ENCODE peak calls at places on chromosomes 12 and 14, in five cellular contexts. W is cardiac muscle cell, Q is left ventricle myocardium inferior, N is left lung, J is neural progenitor cell. U is an unnamed sample.

GRCh38 chr12:28114488-28114887 is 75.8 kb upstream of the CCDC91 start:
- DNase-seq in Q (no peak), W (no peak), N (no peak), J (no peak), U (no peak)

GRCh38 chr14:50320279-50320678 is 8.2 kb downstream of the DMAC2L start:
- DNase-seq in N (no peak), W (peak; percentile 49), Q (no peak), J (no peak), U (no peak)

GRCh38 chr12:65891987-65892481 is 67.8 kb downstream of the HMGA2 start:
- DNase-seq in N (peak; percentile 59), Q (peak; percentile 71), W (peak; percentile 98), J (no peak), U (no peak)

GRCh38 chr14:72745991-72746980 is 147.6 kb downstream of the DPF3 start:
- DNase-seq in W (peak; percentile 47), Q (no peak), J (no peak), N (no peak), U (no peak)

GRCh38 chr12:538731-539539 is 79.2 kb downstream of the B4GALNT3 start:
- DNase-seq in W (peak; percentile 66), Q (peak; percentile 69), N (peak; percentile 68), J (no peak), U (peak; percentile 92)

GRCh38 chr12:28191690-28192089 is 1.4 kb downstream of the CCDC91 start:
- DNase-seq in J (no peak), Q (no peak), N (no peak), W (peak; percentile 40), U (peak; percentile 29)

GRCh38 chr12:106090586-106091411 is 48.0 kb downstream of the NUAK1 start:
- DNase-seq in Q (no peak), N (no peak), J (no peak), W (no peak), U (no peak)

GRCh38 chr12:112380663-112381420 is 1.4 kb downstream of the HECTD4 start:
- DNase-seq in Q (no peak), W (no peak), J (peak; percentile 54), N (peak; percentile 32), U (no peak)

GRCh38 chr12:31008241-31008711 is 65.4 kb upstream of the DDX11 start:
- DNase-seq in W (no peak), Q (no peak), N (no peak), J (no peak), U (no peak)

GRCh38 chr14:76767681-76768055 is 6.4 kb downstream of the VASH1 start:
- DNase-seq in Q (no peak), J (no peak), N (no peak), W (no peak), U (no peak)

GRCh38 chr12:3200032-3200617 is 122.9 kb downstream of the TSPAN9 start:
- DNase-seq in N (no peak), Q (peak; percentile 63), J (peak; percentile 96), W (peak; percentile 56), U (no peak)

GRCh38 chr12:106841471-106842302 is 67.2 kb downstream of the RIC8B start:
- DNase-seq in N (no peak), Q (no peak), W (peak; percentile 71), J (peak; percentile 68), U (peak; percentile 49)

GRCh38 chr14:67653651-67654280 is 20.7 kb downstream of the VTI1B start:
- DNase-seq in Q (no peak), N (no peak), J (no peak), W (peak; percentile 61), U (no peak)

GRCh38 chr12:132320767-132321211 is 8.6 kb downstream of the GALNT9 start:
- DNase-seq in N (no peak), W (no peak), Q (no peak), J (no peak), U (no peak)

GRCh38 chr14:47675239-47675488 is 241 bp downstream of the MDGA2 start:
- DNase-seq in Q (no peak), W (no peak), J (peak; percentile 58), N (no peak), U (no peak)

GRCh38 chr14:66038214-66038977 is 447.8 kb upstream of the CCDC196 start:
- DNase-seq in J (no peak), N (peak; percentile 33), Q (no peak), W (peak; percentile 97), U (no peak)

GRCh38 chr12:118034429-118035193 is 18.1 kb downstream of the RFC5 start:
- DNase-seq in J (peak; percentile 49), Q (no peak), W (peak; percentile 58), N (no peak), U (no peak)

GRCh38 chr12:8644345-8645248 is 18.0 kb downstream of the MFAP5 start:
- DNase-seq in Q (no peak), J (no peak), W (peak; percentile 6), N (no peak), U (peak; percentile 11)

GRCh38 chr14:101929946-101930345 is 34.4 kb upstream of the DYNC1H1 start:
- DNase-seq in N (no peak), W (no peak), J (no peak), Q (no peak), U (no peak)

GRCh38 chr14:101823081-101823480 is 61.6 kb downstream of the PPP2R5C start:
- DNase-seq in J (no peak), W (no peak), Q (no peak), N (no peak), U (peak; percentile 54)

GRCh38 chr14:96632363-96632758 is 130.2 kb downstream of the PAPOLA start:
- DNase-seq in N (no peak), Q (no peak), J (no peak), W (no peak), U (no peak)

GRCh38 chr12:54596526-54596946 is 8.1 kb upstream of the PPP1R1A start:
- DNase-seq in N (peak; percentile 41), Q (peak; percentile 48), J (peak; percentile 87), W (peak; percentile 75), U (peak; percentile 22)

GRCh38 chr14:63642656-63643382 is 1.1 kb upstream of the WDR89 start:
- DNase-seq in J (no peak), W (peak; percentile 14), N (no peak), Q (no peak), U (no peak)

GRCh38 chr12:118189761-118190181 is 53.8 kb downstream of the PEBP1 start:
- DNase-seq in N (no peak), Q (peak; percentile 19), W (peak; percentile 71), J (peak; percentile 59), U (no peak)

GRCh38 chr12:24045816-24046257 is 96.4 kb upstream of the SOX5 start:
- DNase-seq in W (peak; percentile 90), N (no peak), Q (no peak), J (no peak), U (no peak)

GRCh38 chr14:88612981-88613380 is 50.1 kb downstream of the ZC3H14 start:
- DNase-seq in Q (no peak), J (no peak), W (no peak), N (no peak), U (no peak)

GRCh38 chr12:1422604-1423315 is 171.6 kb downstream of the FBXL14 start:
- DNase-seq in N (no peak), J (no peak), W (no peak), Q (no peak), U (no peak)

GRCh38 chr14:83883732-83884131 is 1646.2 kb upstream of the FLRT2 start:
- DNase-seq in Q (no peak), J (no peak), W (peak; percentile 0), N (no peak), U (no peak)

GRCh38 chr14:34052658-34053014 is 101.8 kb upstream of the EGLN3 start:
- DNase-seq in Q (no peak), J (no peak), N (no peak), W (peak; percentile 68), U (no peak)

GRCh38 chr12:41936333-41936732 is 208.3 kb downstream of the GXYLT1 start:
- DNase-seq in W (no peak), Q (no peak), J (no peak), N (no peak), U (no peak)

GRCh38 chr14:92850492-92850891 is 56.4 kb downstream of the GOLGA5 start:
- DNase-seq in W (no peak), Q (no peak), N (no peak), J (no peak), U (no peak)

GRCh38 chr14:94483729-94484275 is 7.8 kb upstream of the SERPINA9 start:
- DNase-seq in J (no peak), W (no peak), N (no peak), Q (no peak), U (no peak)

GRCh38 chr12:27680638-27681037 is 15.6 kb upstream of the REP15 start:
- DNase-seq in W (no peak), J (no peak), N (no peak), Q (no peak), U (no peak)

GRCh38 chr14:24435998-24436354 is 6.2 kb downstream of the KHNYN start:
- DNase-seq in Q (no peak), W (no peak), N (no peak), J (no peak), U (no peak)

GRCh38 chr14:64701660-64702059 is 2.6 kb upstream of the PLEKHG3 start:
- DNase-seq in J (peak; percentile 70), Q (no peak), N (no peak), W (no peak), U (no peak)
- H3K4me1 ChIP-seq in J (peaks cover 57% of the 10 kb centered on the region), Q (peaks cover 41% of the 10 kb centered on the region), N (peaks cover 22% of the 10 kb centered on the region), W (peaks cover 31% of the 10 kb centered on the region), U (peaks cover 45% of the 10 kb centered on the region)

DNA sequence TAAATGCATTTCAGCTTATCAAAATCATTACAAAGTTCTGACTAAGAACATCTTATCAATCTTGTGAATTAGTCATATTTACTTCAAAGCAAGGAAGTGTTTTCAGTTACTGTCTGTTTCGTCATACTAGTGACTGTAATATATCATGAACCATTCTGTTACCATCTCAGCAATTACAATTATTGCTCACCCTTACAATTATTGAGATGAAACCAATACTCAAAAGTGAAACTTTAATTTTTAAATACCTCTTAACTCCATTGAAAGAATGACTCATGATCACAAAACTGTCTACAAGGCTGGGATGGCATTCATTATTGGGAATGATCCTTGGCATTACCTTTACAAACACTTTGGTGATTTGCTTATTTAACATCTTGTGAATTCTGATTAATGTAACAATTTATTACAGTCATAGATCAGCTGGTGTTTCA is 90.3 kb downstream of the RPS6KA5 start:
- DNase-seq in W (peak; percentile 54), N (no peak), J (no peak), Q (no peak), U (no peak)
- H3K27ac ChIP-seq in W (no peak overlapping the region), N (no peak overlapping the region), J (no peak overlapping the region), Q (no peak overlapping the region), U (no peak overlapping the region)

GRCh38 chr14:53950031-53950793 is 6.4 kb downstream of the BMP4 start:
- DNase-seq in J (no peak), N (no peak), Q (no peak), W (no peak), U (no peak)
- H3K4me3 ChIP-seq in J (no peak overlapping the region), N (no peak overlapping the region), Q (peak overlapping the region; percentile 84), W (no peak overlapping the region), U (no peak overlapping the region)

DNA sequence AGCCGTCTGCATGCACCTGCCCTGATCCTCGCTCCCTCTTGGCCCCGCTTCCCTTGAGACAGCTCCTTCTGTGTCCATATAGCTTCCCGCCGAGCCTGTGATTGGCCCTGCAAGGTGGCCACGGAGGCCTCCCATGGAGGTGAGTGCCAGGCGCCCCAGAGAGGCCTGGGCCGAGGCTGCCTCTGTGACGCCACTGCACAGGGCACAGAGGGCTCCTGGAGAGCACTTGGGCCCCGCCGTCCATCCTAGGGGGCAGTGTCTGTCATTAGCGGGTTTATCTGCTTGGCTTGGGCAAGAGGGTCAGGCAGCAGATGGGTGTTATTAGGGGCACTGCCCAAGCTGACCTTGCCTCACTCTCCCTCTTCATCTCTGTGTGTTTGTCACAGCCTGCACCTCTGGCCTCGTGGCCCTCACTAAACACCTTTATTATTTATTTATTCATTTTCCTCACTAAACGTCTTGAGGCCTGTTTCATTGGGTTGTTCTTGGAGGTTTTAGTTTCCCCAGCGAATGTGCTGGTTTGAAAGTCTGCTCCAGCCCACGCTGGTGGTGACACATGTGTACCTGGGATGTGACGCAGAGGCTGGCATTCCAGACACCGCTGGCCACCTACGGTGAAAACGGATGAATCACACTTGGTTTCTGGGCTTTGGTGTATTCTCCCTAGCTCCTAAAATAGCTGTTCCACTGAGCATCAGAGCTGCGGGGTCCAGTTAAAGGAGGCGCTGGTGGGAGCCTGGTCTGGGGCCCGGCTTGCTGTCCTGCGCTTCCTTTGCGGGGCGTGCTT is 5.9 kb downstream of the ZFYVE21 start:
- DNase-seq in J (no peak), Q (no peak), N (no peak), W (no peak), U (no peak)
- H3K4me1 ChIP-seq in J (peaks cover 10% of the 10 kb centered on the region), Q (peaks cover 78% of the 10 kb centered on the region), N (peaks cover 19% of the 10 kb centered on the region), W (peaks cover 36% of the 10 kb centered on the region), U (peaks cover 5% of the 10 kb centered on the region)

U was measured in naive thymus-derived CD4-positive, alpha-beta T cell.